ENCODE peak calls at places on chromosomes 7 and 10, in nine cellular contexts. C is activated CD4-positive, CD25-positive, alpha-beta regulatory T cell; H is RCC 7860; F is Right ventricle myocardium inferior; Z is G401; E is GM19239; M is stimulated activated CD8-positive, alpha-beta memory T cell treated with anti-CD3 and anti-CD28 coated beads, Interleukin-4, amount 100 ng/mL, for 1 hour; U is fibroblast of the aortic adventitia; R is stimulated activated effector memory CD8-positive, alpha-beta T cell treated with anti-CD3 and anti-CD28 coated beads, Interleukin-12 subunit alpha, Interleukin-12 subunit beta, amount 100 ng/mL, for 72 hours. D is an unnamed sample.

GRCh38 chr10:28177944-28178637 is 124.8 kb downstream of the MPP7 start:
- DNase-seq in C (no peak), H (peak), F (no peak), Z (no peak), E (no peak), M (no peak), U (peak), R (no peak), D (no peak)

GRCh38 chr7:24755096-24755495 is 2.2 kb downstream of the GSDME start:
- DNase-seq in C (no peak), H (no peak), F (no peak), Z (no peak), E (no peak), M (no peak), U (no peak), R (no peak), D (no peak)

GRCh38 chr7:74355091-74355490 is 65.9 kb downstream of the CLIP2 start:
- DNase-seq in C (no peak), H (peak), F (no peak), Z (no peak), E (no peak), M (no peak), U (peak), R (no peak), D (no peak)

GRCh38 chr7:23654508-23654907 is 25.5 kb upstream of the FAM221A start:
- DNase-seq in C (no peak), H (no peak), F (no peak), Z (peak), E (no peak), M (no peak), U (peak), R (no peak), D (no peak)

GRCh38 chr7:7122701-7123281 is 59.6 kb upstream of the C1GALT1 start:
- DNase-seq in C (no peak), H (no peak), F (no peak), Z (no peak), E (no peak), M (no peak), U (peak), R (no peak), D (no peak)

GRCh38 chr7:41007351-41007751 is 695.5 kb downstream of the INHBA start:
- DNase-seq in C (no peak), H (no peak), F (no peak), Z (no peak), E (no peak), M (no peak), U (peak), R (no peak), D (no peak)

GRCh38 chr7:125020801-125021200 is 91.2 kb upstream of the POT1 start:
- DNase-seq in C (no peak), H (no peak), F (no peak), Z (no peak), E (no peak), M (no peak), U (peak), R (no peak), D (no peak)

GRCh38 chr7:102874966-102875365 is 37.8 kb upstream of the LRRC17 start:
- DNase-seq in C (no peak), H (no peak), F (no peak), Z (no peak), E (no peak), M (no peak), U (no peak), R (no peak), D (no peak)

GRCh38 chr7:27160147-27160545 is 3.7 kb upstream of the HOXA7 start:
- DNase-seq in C (no peak), H (no peak), F (peak), Z (no peak), E (no peak), M (no peak), U (no peak), R (no peak), D (no peak)

GRCh38 chr7:2288986-2289611 is 25.1 kb downstream of the SNX8 start:
- DNase-seq in C (no peak), H (no peak), F (no peak), Z (peak), E (no peak), M (no peak), U (no peak), R (no peak), D (no peak)

GRCh38 chr7:15424468-15424867 is 137.3 kb downstream of the AGMO start:
- DNase-seq in C (no peak), H (no peak), F (no peak), Z (no peak), E (no peak), M (no peak), U (no peak), R (no peak), D (no peak)

GRCh38 chr7:33921216-33921938 is 16.0 kb downstream of the BMPER start:
- DNase-seq in C (no peak), H (no peak), F (no peak), Z (no peak), E (no peak), M (no peak), U (no peak), R (no peak), D (no peak)

GRCh38 chr10:132294196-132294520 is 13.6 kb downstream of the STK32C start:
- DNase-seq in C (no peak), H (no peak), F (peak), Z (no peak), E (no peak), M (no peak), U (no peak), R (no peak), D (no peak)

GRCh38 chr7:130912910-130913720 is 179.1 kb upstream of the KLF14 start:
- DNase-seq in C (peak), H (peak), F (peak), Z (peak), E (peak), M (peak), U (peak), R (peak), D (peak)

GRCh38 chr7:83153419-83153818 is 9.3 kb downstream of the PCLO start:
- DNase-seq in C (no peak), H (no peak), F (no peak), Z (no peak), E (no peak), M (no peak), U (no peak), R (no peak), D (no peak)

D was measured in esophagus squamous epithelium.